ENCODE peak calls at places on chromosome 18, in nine cellular contexts. One of them, this sample, is unnamed.

GRCh38 chr18:11366410-11366809 is 217.0 kb upstream of the PIEZO2 start:
- DNase-seq in GOT3: no peak
- DNase-seq in T-helper 9 cell: no peak
- DNase-seq in lower lobe of right lung: no peak
- DNase-seq in sigmoid colon: no peak
- DNase-seq in mucosa of gallbladder: no peak
- DNase-seq in HTR-8/SVneo: peak
- DNase-seq in A549: peak
- DNase-seq in adrenal gland: peak
- DNase-seq in this sample: no peak

GRCh38 chr18:46264255-46264654 is 160.1 kb downstream of the HAUS1 start:
- DNase-seq in A549: peak
- DNase-seq in mucosa of gallbladder: no peak
- DNase-seq in lower lobe of right lung: no peak
- DNase-seq in T-helper 9 cell: no peak
- DNase-seq in adrenal gland: no peak
- DNase-seq in HTR-8/SVneo: no peak
- DNase-seq in sigmoid colon: no peak
- DNase-seq in GOT3: no peak
- DNase-seq in this sample: no peak

GRCh38 chr18:58045265-58046086 is 1.4 kb downstream of the NEDD4L start:
- DNase-seq in T-helper 9 cell: peak
- DNase-seq in mucosa of gallbladder: peak
- DNase-seq in lower lobe of right lung: peak
- DNase-seq in sigmoid colon: no peak
- DNase-seq in adrenal gland: peak
- DNase-seq in HTR-8/SVneo: peak
- DNase-seq in A549: peak
- DNase-seq in GOT3: no peak
- DNase-seq in this sample: peak

GRCh38 chr18:35029103-35029502 is 12.1 kb upstream of the MAPRE2 start:
- DNase-seq in A549: no peak
- DNase-seq in HTR-8/SVneo: no peak
- DNase-seq in GOT3: no peak
- DNase-seq in adrenal gland: peak
- DNase-seq in lower lobe of right lung: peak
- DNase-seq in T-helper 9 cell: no peak
- DNase-seq in mucosa of gallbladder: no peak
- DNase-seq in sigmoid colon: no peak
- DNase-seq in this sample: no peak

GRCh38 chr18:70181015-70181414 is 24.5 kb downstream of the RTTN start:
- DNase-seq in GOT3: no peak
- DNase-seq in mucosa of gallbladder: no peak
- DNase-seq in T-helper 9 cell: no peak
- DNase-seq in sigmoid colon: no peak
- DNase-seq in A549: peak
- DNase-seq in adrenal gland: no peak
- DNase-seq in HTR-8/SVneo: peak
- DNase-seq in lower lobe of right lung: no peak
- DNase-seq in this sample: no peak

GRCh38 chr18:63730788-63731187 is 28.0 kb downstream of the SERPINB11 start:
- DNase-seq in mucosa of gallbladder: no peak
- DNase-seq in sigmoid colon: no peak
- DNase-seq in HTR-8/SVneo: no peak
- DNase-seq in lower lobe of right lung: no peak
- DNase-seq in T-helper 9 cell: no peak
- DNase-seq in adrenal gland: no peak
- DNase-seq in A549: peak
- DNase-seq in GOT3: no peak
- DNase-seq in this sample: no peak

GRCh38 chr18:27931563-27931962 is 245.4 kb downstream of the CDH2 start:
- DNase-seq in HTR-8/SVneo: no peak
- DNase-seq in lower lobe of right lung: no peak
- DNase-seq in mucosa of gallbladder: no peak
- DNase-seq in adrenal gland: no peak
- DNase-seq in T-helper 9 cell: no peak
- DNase-seq in GOT3: no peak
- DNase-seq in A549: no peak
- DNase-seq in sigmoid colon: no peak
- DNase-seq in this sample: no peak

GRCh38 chr18:29560270-29560669 is 1383.3 kb upstream of the CDH2 start:
- DNase-seq in sigmoid colon: no peak
- DNase-seq in T-helper 9 cell: no peak
- DNase-seq in GOT3: no peak
- DNase-seq in A549: no peak
- DNase-seq in mucosa of gallbladder: no peak
- DNase-seq in lower lobe of right lung: no peak
- DNase-seq in adrenal gland: no peak
- DNase-seq in HTR-8/SVneo: no peak
- DNase-seq in this sample: no peak

GRCh38 chr18:46471809-46472498 is 185.1 kb downstream of the LOXHD1 start:
- DNase-seq in A549: no peak
- DNase-seq in HTR-8/SVneo: no peak
- DNase-seq in adrenal gland: no peak
- DNase-seq in T-helper 9 cell: no peak
- DNase-seq in sigmoid colon: peak
- DNase-seq in mucosa of gallbladder: no peak
- DNase-seq in GOT3: no peak
- DNase-seq in lower lobe of right lung: no peak
- DNase-seq in this sample: no peak

GRCh38 chr18:3869848-3870247 is 419.9 kb downstream of the TGIF1 start:
- DNase-seq in HTR-8/SVneo: peak
- DNase-seq in adrenal gland: no peak
- DNase-seq in sigmoid colon: no peak
- DNase-seq in GOT3: no peak
- DNase-seq in A549: peak
- DNase-seq in T-helper 9 cell: no peak
- DNase-seq in mucosa of gallbladder: no peak
- DNase-seq in lower lobe of right lung: no peak
- DNase-seq in this sample: peak

GRCh38 chr18:5424903-5425302 is 118.9 kb downstream of the EPB41L3 start:
- DNase-seq in GOT3: no peak
- DNase-seq in lower lobe of right lung: no peak
- DNase-seq in T-helper 9 cell: no peak
- DNase-seq in adrenal gland: no peak
- DNase-seq in A549: peak
- DNase-seq in sigmoid colon: no peak
- DNase-seq in HTR-8/SVneo: peak
- DNase-seq in mucosa of gallbladder: no peak
- DNase-seq in this sample: peak

GRCh38 chr18:36934884-36935283 is 106.0 kb downstream of the KIAA1328 start:
- DNase-seq in sigmoid colon: no peak
- DNase-seq in T-helper 9 cell: no peak
- DNase-seq in A549: no peak
- DNase-seq in lower lobe of right lung: no peak
- DNase-seq in adrenal gland: no peak
- DNase-seq in HTR-8/SVneo: no peak
- DNase-seq in GOT3: no peak
- DNase-seq in mucosa of gallbladder: no peak
- DNase-seq in this sample: no peak

GRCh38 chr18:79953921-79954651 is 2.6 kb upstream of the SLC66A2 start:
- DNase-seq in GOT3: no peak
- DNase-seq in adrenal gland: peak
- DNase-seq in sigmoid colon: peak
- DNase-seq in T-helper 9 cell: no peak
- DNase-seq in HTR-8/SVneo: no peak
- DNase-seq in lower lobe of right lung: peak
- DNase-seq in mucosa of gallbladder: no peak
- DNase-seq in A549: no peak
- DNase-seq in this sample: no peak

GRCh38 chr18:22828171-22828570 is 105.0 kb upstream of the RBBP8 start:
- DNase-seq in lower lobe of right lung: no peak
- DNase-seq in GOT3: no peak
- DNase-seq in HTR-8/SVneo: no peak
- DNase-seq in sigmoid colon: no peak
- DNase-seq in A549: no peak
- DNase-seq in mucosa of gallbladder: no peak
- DNase-seq in adrenal gland: no peak
- DNase-seq in T-helper 9 cell: no peak
- DNase-seq in this sample: no peak

GRCh38 chr18:9140984-9141383 is 4.4 kb downstream of the ANKRD12 start:
- DNase-seq in HTR-8/SVneo: no peak
- DNase-seq in sigmoid colon: no peak
- DNase-seq in T-helper 9 cell: no peak
- DNase-seq in GOT3: no peak
- DNase-seq in adrenal gland: no peak
- DNase-seq in lower lobe of right lung: no peak
- DNase-seq in mucosa of gallbladder: no peak
- DNase-seq in A549: no peak
- DNase-seq in this sample: no peak

GRCh38 chr18:5717241-5717640 is 173.4 kb upstream of the EPB41L3 start:
- DNase-seq in HTR-8/SVneo: no peak
- DNase-seq in sigmoid colon: no peak
- DNase-seq in mucosa of gallbladder: no peak
- DNase-seq in lower lobe of right lung: no peak
- DNase-seq in GOT3: no peak
- DNase-seq in T-helper 9 cell: no peak
- DNase-seq in adrenal gland: no peak
- DNase-seq in A549: no peak
- DNase-seq in this sample: no peak

GRCh38 chr18:54828290-54828871 is at the start of gene RAB27B:
- DNase-seq in T-helper 9 cell: peak
- DNase-seq in GOT3: peak
- DNase-seq in mucosa of gallbladder: peak
- DNase-seq in A549: peak
- DNase-seq in HTR-8/SVneo: peak
- DNase-seq in adrenal gland: peak
- DNase-seq in lower lobe of right lung: peak
- DNase-seq in sigmoid colon: peak
- DNase-seq in this sample: peak

GRCh38 chr18:3721771-3722661 is 272.0 kb downstream of the TGIF1 start:
- DNase-seq in T-helper 9 cell: no peak
- DNase-seq in A549: no peak
- DNase-seq in sigmoid colon: no peak
- DNase-seq in adrenal gland: no peak
- DNase-seq in GOT3: no peak
- DNase-seq in mucosa of gallbladder: no peak
- DNase-seq in HTR-8/SVneo: no peak
- DNase-seq in lower lobe of right lung: no peak
- DNase-seq in this sample: no peak

GRCh38 chr18:3151379-3152264 is 68.1 kb downstream of the MYOM1 start:
- DNase-seq in HTR-8/SVneo: peak
- DNase-seq in mucosa of gallbladder: no peak
- DNase-seq in A549: peak
- DNase-seq in T-helper 9 cell: no peak
- DNase-seq in sigmoid colon: no peak
- DNase-seq in GOT3: no peak
- DNase-seq in lower lobe of right lung: no peak
- DNase-seq in adrenal gland: no peak
- DNase-seq in this sample: peak

GRCh38 chr18:49161627-49162026 is 210.9 kb upstream of the SMAD7 start:
- DNase-seq in adrenal gland: no peak
- DNase-seq in sigmoid colon: no peak
- DNase-seq in A549: no peak
- DNase-seq in lower lobe of right lung: no peak
- DNase-seq in GOT3: no peak
- DNase-seq in mucosa of gallbladder: no peak
- DNase-seq in HTR-8/SVneo: no peak
- DNase-seq in T-helper 9 cell: no peak
- DNase-seq in this sample: no peak

GRCh38 chr18:46061387-46061786 is 10.7 kb downstream of the PSTPIP2 start:
- DNase-seq in T-helper 9 cell: no peak
- DNase-seq in mucosa of gallbladder: no peak
- DNase-seq in adrenal gland: no peak
- DNase-seq in sigmoid colon: no peak
- DNase-seq in lower lobe of right lung: no peak
- DNase-seq in GOT3: no peak
- DNase-seq in A549: no peak
- DNase-seq in HTR-8/SVneo: no peak
- DNase-seq in this sample: no peak

GRCh38 chr18:36158261-36158867 is 28.7 kb downstream of the ELP2 start:
- DNase-seq in mucosa of gallbladder: no peak
- DNase-seq in HTR-8/SVneo: no peak
- DNase-seq in adrenal gland: no peak
- DNase-seq in sigmoid colon: no peak
- DNase-seq in GOT3: no peak
- DNase-seq in T-helper 9 cell: no peak
- DNase-seq in lower lobe of right lung: no peak
- DNase-seq in A549: no peak
- DNase-seq in this sample: peak

GRCh38 chr18:24408496-24408895 is 10.9 kb upstream of the OSBPL1A start:
- DNase-seq in GOT3: no peak
- DNase-seq in HTR-8/SVneo: no peak
- DNase-seq in mucosa of gallbladder: no peak
- DNase-seq in T-helper 9 cell: no peak
- DNase-seq in A549: no peak
- DNase-seq in lower lobe of right lung: no peak
- DNase-seq in sigmoid colon: no peak
- DNase-seq in adrenal gland: no peak
- DNase-seq in this sample: no peak

GRCh38 chr18:13547347-13547746 is 179.0 kb downstream of the FAM210A start:
- DNase-seq in T-helper 9 cell: no peak
- DNase-seq in HTR-8/SVneo: no peak
- DNase-seq in GOT3: no peak
- DNase-seq in lower lobe of right lung: no peak
- DNase-seq in adrenal gland: no peak
- DNase-seq in sigmoid colon: no peak
- DNase-seq in mucosa of gallbladder: no peak
- DNase-seq in A549: no peak
- DNase-seq in this sample: no peak

This sample was measured in amniotic stem cell.